ENCODE peak calls at places on chromosomes 16 and 17, in five cellular contexts. H is ascending aorta, R is progenitor cell of endocrine pancreas, K is AG20443, M is Ammon's horn. E is an unnamed sample.

GRCh38 chr17:45029096-45029495 is 22.3 kb downstream of the DCAKD start:
- DNase-seq in M (no peak), R (no peak), K (no peak), H (no peak), E (no peak)

GRCh38 chr17:3678095-3678820 is 9.6 kb downstream of the EMC6 start:
- DNase-seq in K (no peak), M (peak; percentile 67), R (no peak), H (no peak), E (no peak)

GRCh38 chr17:44769230-44769629 is 10.4 kb downstream of the ADAM11 start:
- DNase-seq in H (no peak), R (no peak), M (no peak), K (no peak), E (no peak)

GRCh38 chr17:50276588-50277356 is 2.5 kb downstream of the TMEM92 start:
- DNase-seq in R (no peak), H (no peak), M (no peak), K (no peak), E (no peak)

GRCh38 chr17:71331754-71332153 is 789.1 kb upstream of the SOX9 start:
- DNase-seq in K (no peak), M (no peak), R (no peak), H (no peak), E (no peak)

GRCh38 chr17:77916284-77916683 is 42.2 kb upstream of the TNRC6C start:
- DNase-seq in H (no peak), R (no peak), K (no peak), M (no peak), E (no peak)

GRCh38 chr16:56780646-56781045 is 50.7 kb downstream of the NUP93 start:
- DNase-seq in H (no peak), K (no peak), R (no peak), M (no peak), E (no peak)

GRCh38 chr16:53809088-53809951 is 105.4 kb downstream of the FTO start:
- DNase-seq in M (peak; percentile 18), K (peak; percentile 48), R (no peak), H (no peak), E (no peak)

GRCh38 chr17:71163121-71163812 is 957.6 kb upstream of the SOX9 start:
- DNase-seq in R (no peak), K (no peak), H (no peak), M (no peak), E (peak; percentile 32)

GRCh38 chr17:64741038-64741641 is 79.0 kb upstream of the SMURF2 start:
- DNase-seq in M (peak; percentile 64), K (peak; percentile 18), R (no peak), H (peak; percentile 29), E (peak; percentile 31)

GRCh38 chr16:52546291-52546941 is 527 bp downstream of the TOX3 start:
- DNase-seq in M (no peak), R (no peak), H (no peak), K (no peak), E (peak; percentile 41)

GRCh38 chr16:53924311-53924860 is 220.4 kb downstream of the FTO start:
- DNase-seq in M (no peak), R (no peak), K (no peak), H (no peak), E (no peak)

GRCh38 chr16:12290868-12291267 is 314.3 kb downstream of the SNX29 start:
- DNase-seq in R (no peak), M (no peak), H (no peak), K (no peak), E (no peak)

GRCh38 chr16:13313351-13313750 is 412.0 kb downstream of the SHISA9 start:
- DNase-seq in R (no peak), K (no peak), M (no peak), H (no peak), E (no peak)

E was measured in SJCRH30.